ENCODE peak calls at places on chromosomes 11 and 22, in seven cellular contexts. B is sigmoid colon, Z is stomach, I is HepG2, N is HCT116, R is transverse colon, K is GM12878. V is an unnamed sample. For H3K4me1, the result is how much of the 10 kb centered on the place peaks cover.

GRCh38 chr11:1939006-1939626 is 8.0 kb upstream of the MRPL23 start:
- DNase-seq in B (peak), Z (no peak), I (no peak), N (no peak), R (no peak), K (no peak), V (no peak)

GRCh38 chr22:36741968-36742367 is 34.0 kb downstream of the IFT27 start:
- DNase-seq in B (peak), Z (no peak), I (no peak), N (no peak), R (no peak), K (no peak), V (no peak)

GRCh38 chr11:31798057-31799035 is 12.8 kb downstream of the PAX6 start:
- DNase-seq in B (no peak), Z (no peak), I (no peak), N (no peak), R (no peak), K (no peak), V (no peak)

GRCh38 chr11:110069158-110069737 is 23.9 kb upstream of the ZC3H12C start:
- DNase-seq in B (peak), Z (peak), I (no peak), N (peak), R (peak), K (no peak), V (no peak)

GRCh38 chr11:105968021-105968697 is 53.9 kb downstream of the MSANTD4 start:
- DNase-seq in B (no peak), Z (no peak), I (no peak), N (no peak), R (no peak), K (no peak), V (no peak)

GRCh38 chr11:68990995-68991780 is 10.4 kb upstream of the MRGPRD start:
- DNase-seq in B (peak), Z (no peak), I (no peak), N (no peak), R (peak), K (no peak), V (no peak)

GRCh38 chr22:45149671-45150070 is 14.1 kb upstream of the NUP50 start:
- DNase-seq in B (no peak), Z (no peak), I (no peak), N (no peak), R (no peak), K (no peak), V (no peak)

GRCh38 chr22:43295173-43295572 is 48.0 kb downstream of the SCUBE1 start:
- DNase-seq in B (no peak), Z (no peak), I (no peak), N (no peak), R (no peak), K (no peak), V (no peak)

GRCh38 chr11:7143908-7144307 is 55.1 kb downstream of the RBMXL2 start:
- DNase-seq in B (no peak), Z (no peak), I (no peak), N (peak), R (no peak), K (no peak), V (no peak)

GRCh38 chr22:27572267-27572666 is 229.3 kb downstream of the MN1 start:
- DNase-seq in B (no peak), Z (no peak), I (no peak), N (no peak), R (no peak), K (no peak), V (no peak)

GRCh38 chr11:70085815-70086769 is 8.0 kb downstream of the ANO1 start:
- DNase-seq in B (no peak), Z (no peak), I (no peak), N (no peak), R (no peak), K (no peak), V (peak)
- H3K4me1 ChIP-seq in B (under half), Z (under half), I (under half), N (under half), R (under half), K (under half), V (under half)

GRCh38 chr11:28910926-28911325 is 802.7 kb downstream of the METTL15 start:
- DNase-seq in B (no peak), Z (no peak), I (no peak), N (no peak), R (no peak), K (no peak), V (no peak)
- TF ChIP-seq POLR2AphosphoS5 in B (no peak), Z (no peak), I (no peak), N (no peak), R (no peak), K (no peak), V (no peak)

GRCh38 chr22:28710112-28710888 is 30.7 kb upstream of the TTC28 start:
- DNase-seq in B (no peak), Z (no peak), I (peak), N (no peak), R (no peak), K (no peak), V (no peak)

GRCh38 chr22:28710889-28711285 is 30.7 kb downstream of the CHEK2 start:
- DNase-seq in B (no peak), Z (no peak), I (no peak), N (no peak), R (no peak), K (no peak), V (no peak)

GRCh38 chr22:28711820-28712777 is 29.5 kb downstream of the CHEK2 start:
- DNase-seq in B (no peak), Z (no peak), I (peak), N (no peak), R (no peak), K (no peak), V (no peak)

GRCh38 chr22:28714043-28714442 is 27.6 kb downstream of the CHEK2 start:
- DNase-seq in B (no peak), Z (no peak), I (no peak), N (no peak), R (no peak), K (no peak), V (no peak)

GRCh38 chr22:28711341-28711740 is 30.3 kb downstream of the CHEK2 start:
- DNase-seq in B (no peak), Z (no peak), I (no peak), N (no peak), R (no peak), K (no peak), V (no peak)
- H3K4me3 ChIP-seq in B (no peak), Z (no peak), I (peak), N (no peak), R (no peak), K (no peak), V (no peak)

GRCh38 chr11:26806209-26806608 is 84.3 kb upstream of the SLC5A12 start:
- DNase-seq in B (no peak), Z (no peak), I (no peak), N (no peak), R (no peak), K (no peak), V (no peak)

GRCh38 chr11:26805001-26805400 is 83.1 kb upstream of the SLC5A12 start:
- DNase-seq in B (no peak), Z (no peak), I (no peak), N (no peak), R (no peak), K (no peak), V (no peak)

GRCh38 chr11:26801601-26802000 is 79.7 kb upstream of the SLC5A12 start:
- DNase-seq in B (no peak), Z (no peak), I (no peak), N (no peak), R (no peak), K (no peak), V (no peak)
- H3K4me1 ChIP-seq in B (under half), Z (under half), I (under half), N (under half), R (under half), K (under half), V (under half)

V was measured in prostate gland.